ENCODE peak calls at places on chromosome 4, in six cellular contexts. O, B, A, P, K and S are unnamed samples.

GRCh38 chr4:140103676-140104075 is 50.3 kb downstream of the MAML3 start:
- DNase-seq in O (no peak), B (no peak), A (no peak), P (peak), K (no peak), S (no peak)

GRCh38 chr4:133969202-133969873 is 232.3 kb downstream of the PABPC4L start:
- DNase-seq in O (no peak), B (peak), A (no peak), P (peak), K (no peak), S (no peak)

GRCh38 chr4:127634181-127634580 is 1.4 kb downstream of the INTU start:
- DNase-seq in O (no peak), B (no peak), A (no peak), P (no peak), K (no peak), S (no peak)

GRCh38 chr4:25449688-25450087 is 72.6 kb downstream of the ANAPC4 start:
- DNase-seq in O (no peak), B (no peak), A (no peak), P (no peak), K (no peak), S (no peak)

GRCh38 chr4:66639361-66639760 is 905.9 kb downstream of the CENPC start:
- DNase-seq in O (no peak), B (no peak), A (no peak), P (no peak), K (no peak), S (no peak)

GRCh38 chr4:146521543-146522097 is at the start of gene SLC10A7:
- DNase-seq in O (peak), B (peak), A (no peak), P (peak), K (peak), S (no peak)

GRCh38 chr4:52912608-52913007 is 50.5 kb downstream of the RASL11B start:
- DNase-seq in O (no peak), B (no peak), A (no peak), P (no peak), K (no peak), S (no peak)

GRCh38 chr4:97496298-97496873 is 646.9 kb downstream of the STPG2 start:
- DNase-seq in O (no peak), B (no peak), A (no peak), P (peak), K (no peak), S (no peak)

GRCh38 chr4:53365121-53365485 is 758 bp downstream of the SCFD2 start:
- DNase-seq in O (no peak), B (peak), A (no peak), P (peak), K (no peak), S (no peak)

GRCh38 chr4:76105652-76106051 is 31.1 kb downstream of the ART3 start:
- DNase-seq in O (no peak), B (no peak), A (no peak), P (no peak), K (no peak), S (no peak)

GRCh38 chr4:68582339-68582717 is 6.2 kb upstream of the UGT2B17 start:
- DNase-seq in O (no peak), B (no peak), A (no peak), P (no peak), K (no peak), S (no peak)

GRCh38 chr4:8665406-8666360 is 73.1 kb downstream of the CPZ start:
- DNase-seq in O (peak), B (no peak), A (no peak), P (no peak), K (no peak), S (peak)

GRCh38 chr4:71406459-71406963 is 67.7 kb downstream of the SLC4A4 start:
- DNase-seq in O (no peak), B (no peak), A (no peak), P (no peak), K (no peak), S (no peak)

GRCh38 chr4:138494931-138495330 is 252.8 kb upstream of the SLC7A11 start:
- DNase-seq in O (no peak), B (no peak), A (no peak), P (peak), K (no peak), S (no peak)

GRCh38 chr4:143335979-143336827 is 473 bp upstream of the GAB1 start:
- DNase-seq in O (peak), B (peak), A (peak), P (peak), K (peak), S (peak)

GRCh38 chr4:14749910-14750309 is 252.4 kb upstream of the CPEB2 start:
- DNase-seq in O (no peak), B (peak), A (no peak), P (peak), K (peak), S (no peak)

GRCh38 chr4:17027495-17027894 is 129.1 kb upstream of the LDB2 start:
- DNase-seq in O (no peak), B (no peak), A (no peak), P (peak), K (no peak), S (no peak)

GRCh38 chr4:1113311-1114009 is at the start of gene RNF212:
- DNase-seq in O (no peak), B (no peak), A (no peak), P (no peak), K (peak), S (no peak)

GRCh38 chr4:161160718-161161117 is 1003.1 kb downstream of the FSTL5 start:
- DNase-seq in O (no peak), B (no peak), A (no peak), P (no peak), K (no peak), S (no peak)

DNA sequence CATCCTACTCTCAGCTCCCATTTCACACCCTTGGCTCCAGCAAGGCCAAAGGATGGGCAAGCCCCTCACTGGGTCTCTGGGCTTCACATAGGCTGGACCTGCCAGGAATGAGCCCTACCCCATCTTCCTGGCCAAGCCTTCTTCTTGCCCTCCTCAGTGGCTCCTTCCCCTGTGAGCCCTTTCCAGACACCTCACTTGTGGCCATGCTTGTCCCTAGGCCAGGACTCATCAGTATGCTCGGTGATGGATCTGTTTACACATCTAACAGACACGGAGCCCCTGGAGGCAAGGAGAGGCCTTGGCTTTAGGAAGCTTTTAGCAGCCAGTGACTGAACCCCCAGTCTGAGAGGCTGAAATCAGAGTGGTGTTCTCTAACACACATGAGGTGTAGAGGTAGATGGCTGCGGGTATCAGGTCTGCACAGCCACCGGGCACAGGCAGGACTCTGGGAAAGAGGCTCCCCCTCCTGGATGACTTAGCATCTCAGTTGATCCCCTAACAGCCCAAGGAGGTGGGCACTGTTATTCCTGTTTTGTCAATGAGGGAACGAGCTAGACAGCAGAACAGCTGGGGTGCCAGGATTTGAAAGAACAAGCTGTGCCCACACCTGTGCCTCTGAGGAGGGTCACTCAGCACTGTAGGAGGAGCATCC is 44.8 kb downstream of the PPP2R2C start:
- DNase-seq in O (no peak), B (no peak), A (no peak), P (no peak), K (no peak), S (peak)
- TF ChIP-seq CTCF in O (no peak), B (peak), A (no peak), P (no peak), K (no peak), S (no peak)

GRCh38 chr4:132614682-132615081 is 534.4 kb upstream of the PCDH10 start:
- DNase-seq in O (no peak), B (no peak), A (no peak), P (no peak), K (no peak), S (no peak)
- TF ChIP-seq CTCF in O (peak), B (peak), A (no peak), P (peak), K (no peak), S (peak)

DNA sequence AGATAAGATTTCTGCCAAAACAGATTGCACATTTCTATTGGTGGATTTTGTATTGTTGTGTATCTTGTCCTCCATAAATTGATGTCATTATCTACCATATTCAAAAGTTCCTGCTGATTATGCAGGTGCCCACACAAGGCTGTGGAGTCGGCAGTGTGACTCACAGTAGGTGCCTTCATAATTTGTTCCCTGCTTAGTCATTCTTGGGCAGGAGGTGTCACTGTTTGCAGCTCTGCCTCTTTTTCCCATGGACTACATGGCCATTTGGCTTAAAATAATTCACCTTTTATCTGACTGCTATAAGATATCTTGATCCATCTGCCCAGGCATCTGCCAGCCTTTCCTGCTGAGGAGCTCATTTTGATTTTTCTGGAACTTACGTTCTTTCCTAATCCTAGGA is 33.6 kb upstream of the ENPEP start:
- DNase-seq in O (no peak), B (no peak), A (no peak), P (peak), K (no peak), S (no peak)
- TF ChIP-seq CTCF in O (no peak), B (no peak), A (no peak), P (no peak), K (no peak), S (peak)

GRCh38 chr4:95204873-95205272 is 343.9 kb downstream of the UNC5C start:
- DNase-seq in O (no peak), B (no peak), A (no peak), P (peak), K (no peak), S (no peak)
- TF ChIP-seq CTCF in O (peak), B (peak), A (no peak), P (peak), K (no peak), S (peak)

GRCh38 chr4:121113680-121114079 is 41.3 kb upstream of the NDNF start:
- DNase-seq in O (no peak), B (no peak), A (no peak), P (no peak), K (no peak), S (no peak)

GRCh38 chr4:121114756-121115155 is 42.4 kb upstream of the NDNF start:
- DNase-seq in O (no peak), B (no peak), A (no peak), P (no peak), K (no peak), S (no peak)

GRCh38 chr4:121108557-121108956 is 36.2 kb upstream of the NDNF start:
- DNase-seq in O (no peak), B (no peak), A (no peak), P (no peak), K (no peak), S (no peak)

GRCh38 chr4:121107507-121107906 is 35.2 kb upstream of the NDNF start:
- DNase-seq in O (no peak), B (no peak), A (no peak), P (no peak), K (no peak), S (no peak)

GRCh38 chr4:121112530-121112929 is 40.2 kb upstream of the NDNF start:
- DNase-seq in O (no peak), B (no peak), A (no peak), P (no peak), K (no peak), S (no peak)
- TF ChIP-seq CTCF in O (peak), B (peak), A (peak), P (peak), K (peak), S (peak)

GRCh38 chr4:56978750-56979303 is at the start of gene POLR2B:
- DNase-seq in O (peak), B (peak), A (peak), P (peak), K (peak), S (no peak)

GRCh38 chr4:56979674-56980073 is 978 bp downstream of the POLR2B start:
- DNase-seq in O (no peak), B (peak), A (no peak), P (peak), K (peak), S (no peak)

GRCh38 chr4:56976283-56976877 is 1.0 kb downstream of the NOA1 start:
- DNase-seq in O (no peak), B (no peak), A (no peak), P (peak), K (no peak), S (no peak)

GRCh38 chr4:56977321-56978012 is at the start of gene NOA1:
- DNase-seq in O (peak), B (peak), A (peak), P (peak), K (peak), S (peak)

DNA sequence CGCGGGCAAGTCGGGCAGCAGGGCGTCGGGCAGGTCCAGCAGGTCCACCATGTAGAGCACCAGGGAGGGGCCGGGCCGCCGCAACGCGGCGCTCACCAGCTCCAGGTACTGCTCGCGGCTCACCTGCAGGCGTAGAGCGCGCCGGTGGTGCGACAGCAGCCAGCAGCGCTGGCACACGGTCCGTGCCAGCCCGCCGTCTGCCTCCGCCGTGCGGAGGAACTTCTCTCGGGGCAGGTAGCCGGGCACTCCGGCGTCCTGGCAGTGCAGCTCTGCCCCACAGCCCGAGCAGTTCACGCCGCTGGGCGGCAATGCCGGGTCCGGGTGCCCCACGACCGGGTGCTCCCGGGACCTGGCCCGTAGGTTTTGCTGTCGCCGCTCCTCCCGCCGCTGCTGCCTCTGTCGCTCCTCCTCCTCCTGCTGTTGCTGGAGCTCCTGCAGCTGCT is 507 bp downstream of the NOA1 start:
- DNase-seq in O (no peak), B (peak), A (no peak), P (peak), K (peak), S (peak)
- TF ChIP-seq CTCF in O (peak), B (peak), A (no peak), P (no peak), K (peak), S (peak)